ENCODE peak calls at places on chromosomes 5 and 9, in ten cellular contexts. G is activated naive CD4-positive, alpha-beta T cell treated with anti-CD3 and anti-CD28 coated beads for 36 hours; C is naive thymus-derived CD8-positive, alpha-beta T cell; R is T follicular helper cell; M is HFF-Myc; N is NAMALWA; B is HEK293T; F is anterior cingulate cortex; Q is stimulated activated CD4-positive, alpha-beta T cell treated with anti-CD3 and anti-CD28 coated beads, Interleukin-2, amount 100 ng/mL, for 48 hours; K is activated CD4-positive, CD25-positive, alpha-beta regulatory T cell. H is an unnamed sample.

GRCh38 chr5:132506094-132506692 is 15.6 kb upstream of the IRF1 start:
- DNase-seq in K (no peak), M (peak; percentile 85), B (peak; percentile 53), F (no peak), N (peak; percentile 73), G (peak; percentile 32), C (no peak), Q (no peak), R (no peak), H (no peak)

GRCh38 chr9:137021574-137021978 is 6.5 kb downstream of the ABCA2 start:
- DNase-seq in C (no peak), B (no peak), Q (no peak), F (no peak), G (no peak), K (no peak), R (no peak), M (no peak), N (no peak), H (no peak)

GRCh38 chr5:132466453-132467291 is 23.9 kb downstream of the IRF1 start:
- DNase-seq in F (no peak), C (peak; percentile 71), Q (no peak), M (no peak), N (peak; percentile 88), B (no peak), G (peak; percentile 72), K (peak; percentile 36), R (no peak), H (peak; percentile 71)

GRCh38 chr9:134320916-134321570 is 5.2 kb upstream of the RXRA start:
- DNase-seq in C (no peak), M (no peak), K (no peak), G (no peak), F (no peak), R (no peak), N (no peak), Q (no peak), B (no peak), H (no peak)

GRCh38 chr5:110112355-110112754 is 422.6 kb downstream of the MAN2A1 start:
- DNase-seq in N (no peak), M (no peak), B (no peak), K (no peak), F (no peak), Q (no peak), C (no peak), R (no peak), G (no peak), H (no peak)

GRCh38 chr9:9556865-9557803 is 1055.7 kb downstream of the PTPRD start:
- DNase-seq in G (no peak), N (no peak), C (no peak), F (no peak), K (no peak), M (no peak), R (no peak), Q (no peak), B (no peak), H (no peak)

GRCh38 chr5:83562817-83563557 is 91.4 kb downstream of the VCAN start:
- DNase-seq in G (no peak), R (no peak), K (no peak), F (no peak), N (no peak), Q (no peak), M (no peak), B (no peak), C (no peak), H (no peak)

GRCh38 chr9:93125331-93125894 is 8.6 kb downstream of the NINJ1 start:
- DNase-seq in G (no peak), C (no peak), M (no peak), F (no peak), R (no peak), N (no peak), B (no peak), K (no peak), Q (no peak), H (no peak)

GRCh38 chr5:43649256-43649655 is 46.3 kb downstream of the NNT start:
- DNase-seq in G (no peak), Q (no peak), N (no peak), C (no peak), F (no peak), B (no peak), R (no peak), K (no peak), M (no peak), H (no peak)

GRCh38 chr5:177553671-177554429 is 513 bp downstream of the FAM193B start:
- DNase-seq in B (peak; percentile 71), C (peak; percentile 10), R (peak; percentile 18), Q (peak; percentile 34), N (peak; percentile 32), G (peak; percentile 63), M (no peak), K (peak; percentile 27), F (no peak), H (no peak)

GRCh38 chr9:98958271-98958989 is 14.7 kb downstream of the COL15A1 start:
- DNase-seq in K (no peak), F (no peak), M (peak; percentile 90), B (no peak), Q (no peak), C (no peak), G (no peak), R (no peak), N (no peak), H (no peak)

GRCh38 chr9:134175291-134175807 is 11.0 kb upstream of the RNU6ATAC start:
- DNase-seq in Q (no peak), G (no peak), N (no peak), M (no peak), R (no peak), F (no peak), K (no peak), C (no peak), B (peak; percentile 45), H (peak; percentile 73)

GRCh38 chr5:107389769-107390168 is 281.0 kb downstream of the EFNA5 start:
- DNase-seq in G (no peak), F (no peak), Q (no peak), M (no peak), N (peak; percentile 62), B (no peak), C (no peak), R (no peak), K (no peak), H (no peak)

GRCh38 chr5:148378670-148379069 is 5.1 kb upstream of the FBXO38 start:
- DNase-seq in F (no peak), Q (no peak), K (no peak), G (no peak), M (no peak), B (no peak), R (no peak), N (no peak), C (no peak), H (peak; percentile 13)

H was measured in HL-60.